ENCODE peak calls at places on chromosomes 7 and 10, in five cellular contexts. L, I, D, R and U are unnamed samples.

GRCh38 chr7:25789701-25790240 is 362.2 kb upstream of the NFE2L3 start:
- DNase-seq in L (no peak), I (no peak), D (no peak), R (no peak), U (no peak)

GRCh38 chr10:94115725-94116124 is 122.0 kb downstream of the PLCE1 start:
- DNase-seq in L (no peak), I (peak; percentile 44), D (no peak), R (peak; percentile 15), U (peak; percentile 65)

GRCh38 chr10:87619705-87620104 is 40.0 kb upstream of the PAPSS2 start:
- DNase-seq in L (no peak), I (peak; percentile 69), D (no peak), R (peak; percentile 69), U (no peak)

GRCh38 chr7:144812379-144813283 is 23.2 kb downstream of the TPK1 start:
- DNase-seq in L (no peak), I (no peak), D (no peak), R (no peak), U (no peak)

GRCh38 chr10:7406712-7407333 is 4.0 kb downstream of the SFMBT2 start:
- DNase-seq in L (peak; percentile 43), I (no peak), D (no peak), R (no peak), U (no peak)

GRCh38 chr7:94332571-94332970 is 62.1 kb upstream of the COL1A2 start:
- DNase-seq in L (no peak), I (no peak), D (no peak), R (no peak), U (no peak)

GRCh38 chr10:70939397-70939796 is 51.0 kb upstream of the PCBD1 start:
- DNase-seq in L (no peak), I (no peak), D (no peak), R (no peak), U (no peak)

GRCh38 chr10:43408710-43409384 is at the start of gene HNRNPF:
- DNase-seq in L (peak; percentile 95), I (peak; percentile 95), D (peak; percentile 97), R (peak; percentile 98), U (peak; percentile 90)

GRCh38 chr10:124402273-124402672 is 16.4 kb downstream of the OAT start:
- DNase-seq in L (no peak), I (no peak), D (no peak), R (no peak), U (no peak)

GRCh38 chr10:91088300-91089140 is 131.9 kb upstream of the PCGF5 start:
- DNase-seq in L (no peak), I (peak; percentile 27), D (no peak), R (peak; percentile 63), U (peak; percentile 53)

GRCh38 chr10:93680414-93681047 is 21.9 kb downstream of the FRA10AC1 start:
- DNase-seq in L (no peak), I (peak; percentile 24), D (no peak), R (peak; percentile 68), U (peak; percentile 59)

GRCh38 chr7:100545636-100546128 is 6.7 kb downstream of the AGFG2 start:
- DNase-seq in L (peak; percentile 91), I (peak; percentile 74), D (peak; percentile 79), R (peak; percentile 94), U (peak; percentile 98)

GRCh38 chr10:28020080-28020860 is 21.4 kb upstream of the ODAD2 start:
- DNase-seq in L (peak; percentile 23), I (peak; percentile 57), D (no peak), R (no peak), U (no peak)

GRCh38 chr10:73095479-73096021 is 1.1 kb downstream of the P4HA1 start:
- DNase-seq in L (peak; percentile 70), I (peak; percentile 83), D (peak; percentile 53), R (peak; percentile 91), U (peak; percentile 46)

GRCh38 chr7:52668435-52668834 is 367.0 kb upstream of the POM121L12 start:
- DNase-seq in L (peak; percentile 11), I (no peak), D (no peak), R (no peak), U (no peak)

GRCh38 chr7:26278769-26279168 is 12.9 kb upstream of the SNX10 start:
- DNase-seq in L (no peak), I (no peak), D (peak; percentile 13), R (peak; percentile 23), U (peak; percentile 47)

GRCh38 chr10:51228714-51229100 is 154.4 kb downstream of the PRKG1 start:
- DNase-seq in L (no peak), I (no peak), D (no peak), R (no peak), U (no peak)

GRCh38 chr10:124547651-124548168 is 86.1 kb downstream of the LHPP start:
- DNase-seq in L (no peak), I (no peak), D (no peak), R (peak; percentile 42), U (no peak)

GRCh38 chr10:11286261-11286989 is 268.8 kb downstream of the CELF2 start:
- DNase-seq in L (no peak), I (no peak), D (no peak), R (peak; percentile 4), U (no peak)

GRCh38 chr7:46179211-46179610 is 258.1 kb upstream of the IGFBP3 start:
- DNase-seq in L (no peak), I (peak; percentile 77), D (no peak), R (no peak), U (no peak)

GRCh38 chr10:131871673-131872005 is 29.2 kb upstream of the PPP2R2D start:
- DNase-seq in L (no peak), I (no peak), D (no peak), R (no peak), U (no peak)

GRCh38 chr10:60314306-60314940 is 75.3 kb downstream of the ANK3 start:
- DNase-seq in L (no peak), I (peak; percentile 56), D (peak; percentile 49), R (peak; percentile 69), U (peak; percentile 29)

GRCh38 chr10:4851846-4852245 is 25.8 kb downstream of the AKR1E2 start:
- DNase-seq in L (no peak), I (no peak), D (peak; percentile 37), R (no peak), U (no peak)

GRCh38 chr10:69123306-69123746 is 652 bp upstream of the VPS26A start:
- DNase-seq in L (no peak), I (peak; percentile 60), D (no peak), R (peak; percentile 80), U (peak; percentile 61)

GRCh38 chr7:97187067-97187466 is 69.6 kb downstream of the SDHAF3 start:
- DNase-seq in L (no peak), I (peak; percentile 67), D (no peak), R (peak; percentile 61), U (no peak)

GRCh38 chr7:73901823-73902597 is 41.1 kb downstream of the TMEM270 start:
- DNase-seq in L (peak; percentile 16), I (no peak), D (no peak), R (no peak), U (no peak)

GRCh38 chr7:151897951-151898686 is 21.2 kb upstream of the PRKAG2 start:
- DNase-seq in L (no peak), I (no peak), D (no peak), R (no peak), U (no peak)